ENCODE peak calls at places on chromosome 11, in six cellular contexts. R is fibroblast of mammary gland, I is AG10803, J is left ventricle myocardium inferior, L is upper lobe of left lung, P is pancreas. A is an unnamed sample.

GRCh38 chr11:19713221-19714092 is 820 bp downstream of the NAV2 start:
- DNase-seq in J (no peak), I (no peak), L (peak), P (peak), R (no peak), A (no peak)

GRCh38 chr11:11786234-11786633 is 55.5 kb upstream of the USP47 start:
- DNase-seq in R (no peak), L (no peak), I (peak), P (no peak), J (no peak), A (no peak)

GRCh38 chr11:43644626-43645299 is 35.8 kb upstream of the HSD17B12 start:
- DNase-seq in R (peak), J (no peak), I (peak), P (no peak), L (no peak), A (no peak)

GRCh38 chr11:109789911-109790310 is 303.3 kb upstream of the ZC3H12C start:
- DNase-seq in P (no peak), J (no peak), R (no peak), L (no peak), I (peak), A (no peak)

GRCh38 chr11:65187146-65187675 is 5.5 kb downstream of the CAPN1 start:
- DNase-seq in P (no peak), L (no peak), R (no peak), I (no peak), J (no peak), A (no peak)

GRCh38 chr11:122737951-122738693 is 82.6 kb downstream of the UBASH3B start:
- DNase-seq in P (no peak), J (no peak), R (peak), I (peak), L (no peak), A (no peak)

GRCh38 chr11:72238040-72238450 is 5.9 kb downstream of the PHOX2A start:
- DNase-seq in I (peak), J (no peak), P (peak), L (peak), R (peak), A (peak)

GRCh38 chr11:115941044-115941443 is 436.8 kb upstream of the CADM1 start:
- DNase-seq in J (no peak), P (no peak), R (no peak), L (no peak), I (no peak), A (no peak)

GRCh38 chr11:623999-624704 is 603 bp downstream of the CDHR5 start:
- DNase-seq in R (peak), I (peak), P (peak), L (peak), J (no peak), A (no peak)

GRCh38 chr11:21861314-21861713 is 331.6 kb upstream of the ANO5 start:
- DNase-seq in L (no peak), P (no peak), I (no peak), J (no peak), R (no peak), A (no peak)

GRCh38 chr11:17015639-17016125 is 1.5 kb upstream of the PLEKHA7 start:
- DNase-seq in J (peak), I (peak), P (peak), L (peak), R (peak), A (peak)

GRCh38 chr11:64023731-64024710 is 11.7 kb upstream of the FLRT1 start:
- DNase-seq in I (no peak), R (no peak), J (no peak), P (no peak), L (peak), A (no peak)

GRCh38 chr11:120400564-120401364 is 64.6 kb downstream of the ARHGEF12 start:
- DNase-seq in L (no peak), J (no peak), I (peak), P (no peak), R (peak), A (no peak)

GRCh38 chr11:120398184-120398583 is 62.0 kb downstream of the ARHGEF12 start:
- DNase-seq in R (peak), P (no peak), J (no peak), I (peak), L (no peak), A (no peak)

GRCh38 chr11:120395778-120396177 is 59.6 kb downstream of the ARHGEF12 start:
- DNase-seq in L (no peak), I (no peak), R (no peak), J (no peak), P (no peak), A (no peak)

GRCh38 chr11:120401506-120401905 is 65.3 kb downstream of the ARHGEF12 start:
- DNase-seq in I (no peak), J (no peak), L (no peak), P (no peak), R (no peak), A (no peak)

GRCh38 chr11:120399312-120399711 is 63.1 kb downstream of the ARHGEF12 start:
- DNase-seq in L (no peak), P (no peak), I (no peak), R (peak), J (no peak), A (no peak)
- TF ChIP-seq CTCF in L (no peak), P (no peak), I (no peak), R (no peak), J (no peak), A (no peak)

DNA sequence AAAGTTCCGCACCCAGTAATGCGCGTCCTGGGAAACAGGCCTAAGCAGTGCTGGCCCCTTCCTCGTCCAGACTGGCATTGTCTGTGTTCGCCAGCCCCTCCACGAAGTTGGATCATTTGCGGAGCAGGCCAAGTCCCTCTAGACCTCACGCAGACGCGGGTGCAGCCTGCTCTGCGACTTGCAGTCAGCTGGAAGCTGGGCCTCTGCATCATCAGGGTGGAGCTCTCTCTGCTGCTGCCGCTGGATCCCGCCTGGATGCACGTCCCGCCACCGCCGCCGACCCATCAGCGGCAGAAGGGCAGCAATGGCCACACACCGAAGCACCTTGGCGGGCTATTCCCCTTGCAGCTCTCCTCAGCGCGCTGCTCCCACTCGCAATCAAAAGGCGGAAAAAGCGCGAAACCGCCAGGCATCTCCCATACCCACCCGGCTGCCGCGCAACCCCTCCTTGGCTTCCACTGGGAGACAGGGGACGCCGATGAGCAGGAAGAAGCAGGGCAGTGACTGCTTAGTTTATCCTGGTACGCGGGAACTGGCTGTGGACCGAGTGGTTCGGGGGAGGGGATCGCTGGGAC is 34.1 kb upstream of the GLYATL1 start:
- DNase-seq in P (no peak), R (peak), J (peak), I (peak), L (peak), A (peak)
- TF ChIP-seq CTCF in P (no peak), R (peak), J (no peak), I (peak), L (no peak), A (no peak)

GRCh38 chr11:3983101-3983500 is 111.5 kb upstream of the RRM1 start:
- DNase-seq in P (no peak), L (no peak), J (no peak), R (no peak), I (no peak), A (no peak)

GRCh38 chr11:3981084-3981633 is 113.4 kb upstream of the RRM1 start:
- DNase-seq in L (no peak), R (no peak), I (no peak), P (no peak), J (no peak), A (no peak)

GRCh38 chr11:3982431-3982830 is 112.2 kb upstream of the RRM1 start:
- DNase-seq in L (no peak), R (no peak), J (no peak), I (no peak), P (no peak), A (no peak)

GRCh38 chr11:3986301-3986700 is 108.3 kb upstream of the RRM1 start:
- DNase-seq in J (no peak), P (no peak), R (no peak), L (no peak), I (no peak), A (no peak)

GRCh38 chr11:3984896-3985295 is 109.7 kb upstream of the RRM1 start:
- DNase-seq in J (no peak), P (no peak), L (no peak), I (no peak), R (no peak), A (no peak)
- TF ChIP-seq CTCF in J (no peak), P (no peak), L (no peak), I (peak), R (peak), A (no peak)

GRCh38 chr11:14642453-14642852 is 1.2 kb upstream of the PDE3B start:
- DNase-seq in P (no peak), R (no peak), I (no peak), J (no peak), L (no peak), A (no peak)

GRCh38 chr11:14644396-14645246 is 1.0 kb downstream of the PDE3B start:
- DNase-seq in R (no peak), P (peak), L (peak), I (no peak), J (peak), A (peak)

GRCh38 chr11:14645247-14645912 is 1.8 kb downstream of the PDE3B start:
- DNase-seq in R (peak), I (peak), P (no peak), J (no peak), L (no peak), A (no peak)

GRCh38 chr11:14642873-14643696 is 519 bp upstream of the PDE3B start:
- DNase-seq in J (no peak), I (no peak), L (peak), P (no peak), R (no peak), A (no peak)

GRCh38 chr11:14643697-14644395 is at the start of gene PDE3B:
- DNase-seq in L (peak), J (peak), R (peak), I (peak), P (peak), A (peak)
- TF ChIP-seq CTCF in L (no peak), J (no peak), R (no peak), I (no peak), P (no peak), A (no peak)

GRCh38 chr11:104164028-104164520 is at the start of gene PDGFD:
- DNase-seq in P (peak), I (peak), R (peak), L (peak), J (peak), A (peak)

GRCh38 chr11:104165014-104165413 is 1.1 kb upstream of the PDGFD start:
- DNase-seq in J (no peak), L (no peak), I (no peak), P (no peak), R (no peak), A (no peak)

GRCh38 chr11:104159356-104159755 is 4.6 kb downstream of the PDGFD start:
- DNase-seq in P (no peak), R (no peak), L (no peak), J (no peak), I (no peak), A (no peak)

GRCh38 chr11:104161751-104162450 is 2.0 kb downstream of the PDGFD start:
- DNase-seq in I (peak), R (no peak), P (no peak), L (no peak), J (no peak), A (no peak)

DNA sequence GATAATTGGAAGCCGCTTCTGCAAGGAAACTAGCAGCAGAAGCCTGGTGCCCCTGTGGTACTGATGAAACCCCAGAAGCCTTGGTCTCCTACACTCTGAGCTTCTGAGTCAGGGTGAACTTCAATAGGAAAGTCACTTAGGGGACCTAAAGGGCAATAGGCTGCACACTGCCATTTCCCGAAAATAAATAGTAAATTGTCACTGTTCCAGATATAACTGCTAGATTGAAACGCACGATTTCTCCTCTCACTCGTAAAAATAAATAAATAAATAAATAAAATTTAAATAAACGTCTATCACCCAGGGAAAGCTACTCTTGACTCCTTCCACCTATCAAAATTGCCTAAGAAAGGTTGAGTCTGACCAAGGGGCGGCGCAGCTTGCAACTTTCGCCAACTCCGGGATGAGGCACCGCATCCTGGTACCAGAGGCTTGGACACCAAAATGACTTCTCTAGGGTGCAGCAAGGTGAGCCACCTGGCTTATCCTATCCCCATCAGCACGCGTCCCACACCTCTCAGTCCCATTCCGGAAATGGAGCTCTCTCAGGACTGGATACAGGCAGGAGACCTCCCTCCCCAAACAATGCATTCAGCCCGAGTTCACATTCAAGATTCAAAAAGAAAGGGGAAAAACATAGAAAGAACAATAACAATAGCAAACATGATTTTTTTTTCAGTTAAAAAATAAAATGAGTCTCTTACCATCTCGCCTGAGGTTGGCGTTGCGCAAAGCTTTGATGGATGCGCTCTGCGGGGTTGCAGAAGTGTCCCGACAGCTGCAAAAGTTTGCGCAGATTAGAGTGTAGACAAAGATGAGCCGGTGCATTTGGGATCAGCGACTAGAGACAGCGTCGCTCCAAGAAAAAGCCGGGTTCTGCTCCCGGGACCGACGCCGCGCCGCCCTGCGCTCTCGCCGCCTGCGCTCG is 583 bp downstream of the PDGFD start:
- DNase-seq in I (peak), R (peak), L (no peak), P (no peak), J (peak), A (no peak)
- TF ChIP-seq CTCF in I (no peak), R (peak), L (no peak), P (no peak), J (no peak), A (no peak)